ENCODE peak calls at places on chromosomes 6 and 20, in seven cellular contexts. One of them, this sample, is unnamed.

GRCh38 chr20:45833883-45834796 is 541 bp downstream of the SNX21 start:
- DNase-seq in RWPE1: peak
- DNase-seq in lower leg skin: peak
- DNase-seq in fibroblast of the aortic adventitia: peak
- DNase-seq in nephron progenitor cell: peak
- DNase-seq in HL-60: no peak
- DNase-seq in endodermal cell: peak
- DNase-seq in this sample: no peak

GRCh38 chr6:113120214-113120576 is 737.0 kb upstream of the MARCKS start:
- DNase-seq in RWPE1: peak
- DNase-seq in lower leg skin: no peak
- DNase-seq in fibroblast of the aortic adventitia: peak
- DNase-seq in nephron progenitor cell: no peak
- DNase-seq in HL-60: peak
- DNase-seq in endodermal cell: no peak
- DNase-seq in this sample: peak

GRCh38 chr20:1108437-1108920 is 9.9 kb upstream of the PSMF1 start:
- DNase-seq in RWPE1: peak
- DNase-seq in lower leg skin: no peak
- DNase-seq in fibroblast of the aortic adventitia: peak
- DNase-seq in nephron progenitor cell: peak
- DNase-seq in HL-60: no peak
- DNase-seq in endodermal cell: peak
- DNase-seq in this sample: peak

GRCh38 chr6:3380344-3381232 is 76.3 kb downstream of the SLC22A23 start:
- DNase-seq in RWPE1: no peak
- DNase-seq in lower leg skin: no peak
- DNase-seq in fibroblast of the aortic adventitia: no peak
- DNase-seq in nephron progenitor cell: no peak
- DNase-seq in HL-60: no peak
- DNase-seq in endodermal cell: no peak
- DNase-seq in this sample: no peak

GRCh38 chr6:144922120-144922722 is 637.1 kb downstream of the UTRN start:
- DNase-seq in RWPE1: no peak
- DNase-seq in lower leg skin: peak
- DNase-seq in fibroblast of the aortic adventitia: peak
- DNase-seq in nephron progenitor cell: no peak
- DNase-seq in HL-60: no peak
- DNase-seq in endodermal cell: no peak
- DNase-seq in this sample: no peak

GRCh38 chr20:48956052-48956451 is 34.5 kb downstream of the ARFGEF2 start:
- DNase-seq in RWPE1: no peak
- DNase-seq in lower leg skin: no peak
- DNase-seq in fibroblast of the aortic adventitia: no peak
- DNase-seq in nephron progenitor cell: no peak
- DNase-seq in HL-60: no peak
- DNase-seq in endodermal cell: no peak
- DNase-seq in this sample: no peak

GRCh38 chr6:105359419-105360366 is 43.2 kb downstream of the PREP start:
- DNase-seq in RWPE1: peak
- DNase-seq in lower leg skin: no peak
- DNase-seq in fibroblast of the aortic adventitia: peak
- DNase-seq in nephron progenitor cell: no peak
- DNase-seq in HL-60: no peak
- DNase-seq in endodermal cell: no peak
- DNase-seq in this sample: no peak

GRCh38 chr20:39072653-39073052 is 110.5 kb downstream of the DHX35 start:
- DNase-seq in RWPE1: no peak
- DNase-seq in lower leg skin: no peak
- DNase-seq in fibroblast of the aortic adventitia: no peak
- DNase-seq in nephron progenitor cell: no peak
- DNase-seq in HL-60: no peak
- DNase-seq in endodermal cell: no peak
- DNase-seq in this sample: no peak

GRCh38 chr20:45911486-45912343 is at the start of gene PLTP:
- DNase-seq in RWPE1: no peak
- DNase-seq in lower leg skin: peak
- DNase-seq in fibroblast of the aortic adventitia: peak
- DNase-seq in nephron progenitor cell: peak
- DNase-seq in HL-60: no peak
- DNase-seq in endodermal cell: peak
- DNase-seq in this sample: no peak

GRCh38 chr6:157265630-157266029 is 57.7 kb downstream of the TMEM242 start:
- DNase-seq in RWPE1: no peak
- DNase-seq in lower leg skin: no peak
- DNase-seq in fibroblast of the aortic adventitia: no peak
- DNase-seq in nephron progenitor cell: no peak
- DNase-seq in HL-60: no peak
- DNase-seq in endodermal cell: no peak
- DNase-seq in this sample: no peak

GRCh38 chr6:112956696-112957525 is 609.8 kb downstream of the RFPL4B start:
- DNase-seq in RWPE1: no peak
- DNase-seq in lower leg skin: no peak
- DNase-seq in fibroblast of the aortic adventitia: peak
- DNase-seq in nephron progenitor cell: peak
- DNase-seq in HL-60: no peak
- DNase-seq in endodermal cell: no peak
- DNase-seq in this sample: no peak

GRCh38 chr6:24927985-24928735 is 7.6 kb downstream of the RIPOR2 start:
- DNase-seq in RWPE1: no peak
- DNase-seq in lower leg skin: no peak
- DNase-seq in fibroblast of the aortic adventitia: no peak
- DNase-seq in nephron progenitor cell: no peak
- DNase-seq in HL-60: no peak
- DNase-seq in endodermal cell: no peak
- DNase-seq in this sample: no peak

GRCh38 chr6:124659427-124659826 is 302.8 kb upstream of the RNF217 start:
- DNase-seq in RWPE1: no peak
- DNase-seq in lower leg skin: no peak
- DNase-seq in fibroblast of the aortic adventitia: no peak
- DNase-seq in nephron progenitor cell: no peak
- DNase-seq in HL-60: no peak
- DNase-seq in endodermal cell: peak
- DNase-seq in this sample: no peak
- TF ChIP-seq CTCF in RWPE1: no peak
- TF ChIP-seq CTCF in lower leg skin: no peak
- TF ChIP-seq CTCF in fibroblast of the aortic adventitia: no peak
- TF ChIP-seq CTCF in nephron progenitor cell: no peak
- TF ChIP-seq CTCF in HL-60: no peak
- TF ChIP-seq CTCF in endodermal cell: peak
- TF ChIP-seq CTCF in this sample: no peak

GRCh38 chr6:4731996-4732395 is 44.2 kb upstream of the CDYL start:
- DNase-seq in RWPE1: no peak
- DNase-seq in lower leg skin: no peak
- DNase-seq in fibroblast of the aortic adventitia: no peak
- DNase-seq in nephron progenitor cell: no peak
- DNase-seq in HL-60: no peak
- DNase-seq in endodermal cell: no peak
- DNase-seq in this sample: no peak

GRCh38 chr6:4727236-4727635 is 49.0 kb upstream of the CDYL start:
- DNase-seq in RWPE1: no peak
- DNase-seq in lower leg skin: no peak
- DNase-seq in fibroblast of the aortic adventitia: no peak
- DNase-seq in nephron progenitor cell: no peak
- DNase-seq in HL-60: no peak
- DNase-seq in endodermal cell: no peak
- DNase-seq in this sample: no peak

GRCh38 chr6:4728949-4729348 is 47.3 kb upstream of the CDYL start:
- DNase-seq in RWPE1: no peak
- DNase-seq in lower leg skin: no peak
- DNase-seq in fibroblast of the aortic adventitia: no peak
- DNase-seq in nephron progenitor cell: no peak
- DNase-seq in HL-60: no peak
- DNase-seq in endodermal cell: no peak
- DNase-seq in this sample: no peak

GRCh38 chr6:4728436-4728769 is 47.8 kb upstream of the CDYL start:
- DNase-seq in RWPE1: no peak
- DNase-seq in lower leg skin: no peak
- DNase-seq in fibroblast of the aortic adventitia: no peak
- DNase-seq in nephron progenitor cell: no peak
- DNase-seq in HL-60: no peak
- DNase-seq in endodermal cell: no peak
- DNase-seq in this sample: no peak

DNA sequence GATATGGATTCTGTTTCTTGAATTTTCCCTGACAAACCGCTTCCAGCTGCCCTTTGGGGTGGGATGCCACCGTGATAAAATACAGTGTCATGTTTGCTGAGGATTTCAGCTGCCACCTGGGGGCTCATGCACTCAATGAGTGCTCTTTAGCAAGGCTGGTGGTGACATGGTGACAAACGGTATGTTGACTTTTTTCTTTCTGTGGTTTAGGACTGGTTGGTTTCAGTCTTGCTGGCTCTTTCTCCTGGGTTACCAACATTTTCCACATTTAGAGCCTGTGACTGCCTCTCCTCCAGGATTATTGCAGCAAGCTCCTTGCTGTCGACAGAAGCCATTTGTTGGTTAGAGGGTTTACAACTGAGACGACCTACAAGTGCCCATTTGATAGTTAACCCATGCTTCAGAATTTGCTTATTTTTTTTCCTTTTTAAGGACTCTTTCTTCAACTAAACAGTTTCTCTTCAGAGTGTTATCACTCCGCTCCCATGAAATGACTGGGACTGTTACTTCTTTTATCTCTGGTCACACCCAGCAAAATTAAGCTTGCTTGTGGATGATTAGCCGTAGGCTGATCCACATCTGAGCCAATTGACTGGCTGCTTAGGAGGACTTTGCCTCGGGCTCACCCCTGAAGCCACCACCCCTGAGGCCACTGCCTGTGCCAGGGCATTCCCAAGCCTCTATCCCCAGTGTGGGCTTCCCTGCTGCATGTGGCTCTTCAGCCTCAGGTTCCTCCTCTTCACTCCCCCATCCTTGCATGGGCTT is 48.4 kb upstream of the CDYL start:
- DNase-seq in RWPE1: no peak
- DNase-seq in lower leg skin: no peak
- DNase-seq in fibroblast of the aortic adventitia: no peak
- DNase-seq in nephron progenitor cell: no peak
- DNase-seq in HL-60: no peak
- DNase-seq in endodermal cell: peak
- DNase-seq in this sample: no peak
- TF ChIP-seq CTCF in RWPE1: no peak
- TF ChIP-seq CTCF in lower leg skin: no peak
- TF ChIP-seq CTCF in fibroblast of the aortic adventitia: no peak
- TF ChIP-seq CTCF in nephron progenitor cell: no peak
- TF ChIP-seq CTCF in HL-60: no peak
- TF ChIP-seq CTCF in endodermal cell: peak
- TF ChIP-seq CTCF in this sample: no peak

DNA sequence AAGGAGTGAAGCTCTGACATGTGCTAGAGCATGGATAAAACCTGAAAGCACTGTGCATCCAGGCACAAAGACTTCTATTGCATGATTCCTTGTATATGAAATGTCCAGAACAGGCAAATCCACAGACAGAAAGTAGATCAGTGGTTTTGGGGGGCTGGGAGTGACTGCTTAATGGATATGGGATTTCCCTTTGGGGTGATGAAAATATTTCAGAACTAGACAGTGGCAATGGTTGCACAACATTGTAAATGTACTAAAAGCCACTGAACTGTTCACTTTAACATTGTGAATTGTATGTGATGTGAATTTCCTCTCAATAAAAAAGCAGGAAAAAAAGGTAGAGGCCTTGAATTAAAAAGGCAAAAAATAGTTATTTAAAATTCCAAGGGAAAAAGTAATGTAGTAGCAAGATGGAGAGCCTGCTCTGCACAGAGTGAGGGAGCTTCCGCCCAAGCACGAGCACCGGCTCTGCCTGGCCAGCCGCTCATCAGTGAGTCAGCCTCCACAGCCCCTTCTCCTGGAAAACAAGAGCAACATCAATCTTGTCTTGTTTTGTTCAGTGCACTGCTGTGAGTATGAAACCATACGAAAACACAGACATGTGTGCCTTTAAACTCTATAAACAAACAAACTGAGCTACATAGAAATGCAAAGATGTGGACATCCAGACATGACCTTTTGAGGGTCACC is 74.6 kb upstream of the THBS2 start:
- DNase-seq in RWPE1: no peak
- DNase-seq in lower leg skin: peak
- DNase-seq in fibroblast of the aortic adventitia: peak
- DNase-seq in nephron progenitor cell: no peak
- DNase-seq in HL-60: no peak
- DNase-seq in endodermal cell: no peak
- DNase-seq in this sample: no peak
- TF ChIP-seq CTCF in RWPE1: no peak
- TF ChIP-seq CTCF in lower leg skin: no peak
- TF ChIP-seq CTCF in fibroblast of the aortic adventitia: no peak
- TF ChIP-seq CTCF in nephron progenitor cell: no peak
- TF ChIP-seq CTCF in HL-60: no peak
- TF ChIP-seq CTCF in endodermal cell: no peak
- TF ChIP-seq CTCF in this sample: no peak

GRCh38 chr6:139109558-139109957 is 25.3 kb upstream of the HECA start:
- DNase-seq in RWPE1: no peak
- DNase-seq in lower leg skin: no peak
- DNase-seq in fibroblast of the aortic adventitia: peak
- DNase-seq in nephron progenitor cell: no peak
- DNase-seq in HL-60: no peak
- DNase-seq in endodermal cell: peak
- DNase-seq in this sample: peak
- TF ChIP-seq CTCF in RWPE1: no peak
- TF ChIP-seq CTCF in lower leg skin: no peak
- TF ChIP-seq CTCF in fibroblast of the aortic adventitia: peak
- TF ChIP-seq CTCF in nephron progenitor cell: no peak
- TF ChIP-seq CTCF in HL-60: no peak
- TF ChIP-seq CTCF in endodermal cell: peak
- TF ChIP-seq CTCF in this sample: peak

GRCh38 chr6:6614965-6615304 is 26.4 kb downstream of the LY86 start:
- DNase-seq in RWPE1: no peak
- DNase-seq in lower leg skin: no peak
- DNase-seq in fibroblast of the aortic adventitia: no peak
- DNase-seq in nephron progenitor cell: no peak
- DNase-seq in HL-60: no peak
- DNase-seq in endodermal cell: no peak
- DNase-seq in this sample: no peak
- TF ChIP-seq CTCF in RWPE1: no peak
- TF ChIP-seq CTCF in lower leg skin: no peak
- TF ChIP-seq CTCF in fibroblast of the aortic adventitia: no peak
- TF ChIP-seq CTCF in nephron progenitor cell: no peak
- TF ChIP-seq CTCF in HL-60: no peak
- TF ChIP-seq CTCF in endodermal cell: no peak
- TF ChIP-seq CTCF in this sample: no peak

GRCh38 chr6:146028250-146028789 is 542 bp upstream of the GRM1 start:
- DNase-seq in RWPE1: peak
- DNase-seq in lower leg skin: no peak
- DNase-seq in fibroblast of the aortic adventitia: peak
- DNase-seq in nephron progenitor cell: peak
- DNase-seq in HL-60: peak
- DNase-seq in endodermal cell: peak
- DNase-seq in this sample: no peak

GRCh38 chr6:146027586-146028249 is 1.1 kb upstream of the GRM1 start:
- DNase-seq in RWPE1: no peak
- DNase-seq in lower leg skin: no peak
- DNase-seq in fibroblast of the aortic adventitia: no peak
- DNase-seq in nephron progenitor cell: no peak
- DNase-seq in HL-60: no peak
- DNase-seq in endodermal cell: peak
- DNase-seq in this sample: no peak

GRCh38 chr6:146029573-146030184 is 817 bp downstream of the GRM1 start:
- DNase-seq in RWPE1: no peak
- DNase-seq in lower leg skin: no peak
- DNase-seq in fibroblast of the aortic adventitia: no peak
- DNase-seq in nephron progenitor cell: no peak
- DNase-seq in HL-60: no peak
- DNase-seq in endodermal cell: no peak
- DNase-seq in this sample: no peak

GRCh38 chr6:146028835-146029572 is at the start of gene GRM1:
- DNase-seq in RWPE1: no peak
- DNase-seq in lower leg skin: no peak
- DNase-seq in fibroblast of the aortic adventitia: no peak
- DNase-seq in nephron progenitor cell: no peak
- DNase-seq in HL-60: no peak
- DNase-seq in endodermal cell: no peak
- DNase-seq in this sample: no peak

GRCh38 chr6:146026873-146027272 is 2.0 kb upstream of the GRM1 start:
- DNase-seq in RWPE1: no peak
- DNase-seq in lower leg skin: no peak
- DNase-seq in fibroblast of the aortic adventitia: no peak
- DNase-seq in nephron progenitor cell: no peak
- DNase-seq in HL-60: no peak
- DNase-seq in endodermal cell: peak
- DNase-seq in this sample: no peak
- TF ChIP-seq CTCF in RWPE1: no peak
- TF ChIP-seq CTCF in lower leg skin: no peak
- TF ChIP-seq CTCF in fibroblast of the aortic adventitia: no peak
- TF ChIP-seq CTCF in nephron progenitor cell: no peak
- TF ChIP-seq CTCF in HL-60: no peak
- TF ChIP-seq CTCF in endodermal cell: no peak
- TF ChIP-seq CTCF in this sample: no peak